ENCODE peak calls at places on chromosomes 2 and 18, in four cellular contexts. T, U, V and X are unnamed samples.

GRCh38 chr18:23259701-23260661 is 124.7 kb downstream of the CABLES1 start:
- DNase-seq in T (peak), V (peak), U (no peak), X (no peak)

GRCh38 chr2:58633576-58634365 is 392.6 kb upstream of the FANCL start:
- DNase-seq in U (no peak), V (no peak), T (peak), X (no peak)

GRCh38 chr2:197237720-197238370 is 72.7 kb downstream of the ANKRD44 start:
- DNase-seq in T (no peak), V (no peak), U (no peak), X (no peak)

GRCh38 chr2:20917724-20918572 is 95.0 kb upstream of the LDAH start:
- DNase-seq in T (no peak), V (no peak), U (no peak), X (no peak)

GRCh38 chr18:13613099-13613498 is 113.3 kb downstream of the FAM210A start:
- DNase-seq in T (no peak), U (no peak), V (no peak), X (no peak)

GRCh38 chr2:31053929-31054328 is 84.3 kb downstream of the GALNT14 start:
- DNase-seq in U (no peak), V (no peak), T (no peak), X (no peak)

GRCh38 chr18:11909081-11909410 is 929 bp upstream of the MPPE1 start:
- DNase-seq in T (no peak), U (no peak), V (no peak), X (no peak)

GRCh38 chr2:120910956-120911951 is 175.6 kb downstream of the GLI2 start:
- DNase-seq in V (no peak), U (no peak), T (no peak), X (no peak)

GRCh38 chr2:197309369-197310231 is 980 bp downstream of the ANKRD44 start:
- DNase-seq in T (no peak), U (no peak), V (no peak), X (no peak)

GRCh38 chr2:214019229-214019972 is 391.5 kb upstream of the VWC2L start:
- DNase-seq in U (no peak), V (no peak), T (no peak), X (no peak)

GRCh38 chr2:57278451-57278850 is 768.2 kb upstream of the VRK2 start:
- DNase-seq in U (no peak), T (no peak), V (no peak), X (no peak)

GRCh38 chr2:189821953-189822748 is 37.9 kb downstream of the PMS1 start:
- DNase-seq in T (no peak), U (no peak), V (no peak), X (no peak)

GRCh38 chr2:176421291-176422050 is 152.2 kb downstream of the MTX2 start:
- DNase-seq in T (no peak), V (no peak), U (no peak), X (no peak)

GRCh38 chr2:205868773-205869333 is 186.6 kb downstream of the NRP2 start:
- DNase-seq in T (no peak), V (no peak), U (no peak), X (no peak)

GRCh38 chr18:55920063-55920462 is 332.1 kb upstream of the TCF4 start:
- DNase-seq in T (no peak), V (no peak), U (no peak), X (no peak)

GRCh38 chr18:11948852-11949523 is 32.3 kb upstream of the IMPA2 start:
- DNase-seq in T (peak), V (no peak), U (no peak), X (no peak)

GRCh38 chr2:152409691-152410597 is 75.0 kb downstream of the FMNL2 start:
- DNase-seq in V (no peak), T (peak), U (no peak), X (no peak)

GRCh38 chr2:20882466-20883170 is 59.7 kb upstream of the LDAH start:
- DNase-seq in U (no peak), T (no peak), V (no peak), X (no peak)

GRCh38 chr2:219803294-219803693 is 175.9 kb downstream of the SLC4A3 start:
- DNase-seq in V (no peak), T (no peak), U (no peak), X (no peak)

GRCh38 chr2:54964271-54964670 is 86.0 kb downstream of the RTN4 start:
- DNase-seq in V (no peak), U (no peak), T (no peak), X (no peak)

GRCh38 chr2:73260338-73260984 is 23.8 kb downstream of the FBXO41 start:
- DNase-seq in V (peak), T (peak), U (no peak), X (no peak)

GRCh38 chr18:22342625-22343024 is 75.1 kb downstream of the CTAGE1 start:
- DNase-seq in T (no peak), U (no peak), V (peak), X (no peak)

GRCh38 chr2:121486191-121486590 is 44.5 kb upstream of the RNU4ATAC start:
- DNase-seq in T (no peak), U (no peak), V (no peak), X (no peak)

GRCh38 chr2:1930956-1931914 is 186.9 kb upstream of the PXDN start:
- DNase-seq in V (no peak), U (no peak), T (no peak), X (no peak)

GRCh38 chr18:3060667-3061580 is 48.0 kb upstream of the LPIN2 start:
- DNase-seq in V (no peak), U (no peak), T (peak), X (no peak)

GRCh38 chr2:171394164-171394725 is 39.5 kb downstream of the METTL8 start:
- DNase-seq in V (no peak), U (no peak), T (no peak), X (no peak)

GRCh38 chr2:16662440-16662839 is 3.2 kb downstream of the CYRIA start:
- DNase-seq in V (peak), T (no peak), U (no peak), X (no peak)

GRCh38 chr2:28269019-28269784 is 123.5 kb upstream of the FOSL2 start:
- DNase-seq in U (no peak), V (peak), T (peak), X (no peak)

GRCh38 chr2:238277695-238278094 is 10.7 kb downstream of the PER2 start:
- DNase-seq in T (no peak), V (no peak), U (no peak), X (no peak)

GRCh38 chr2:15388406-15389325 is 172.5 kb downstream of the NBAS start:
- DNase-seq in T (peak), V (no peak), U (no peak), X (no peak)

GRCh38 chr2:83369601-83370418 is 1089.3 kb downstream of the SUCLG1 start:
- DNase-seq in V (no peak), T (no peak), U (no peak), X (no peak)

GRCh38 chr18:79800353-79801180 is 2.8 kb downstream of the KCNG2 start:
- DNase-seq in U (no peak), V (no peak), T (no peak), X (no peak)

GRCh38 chr18:79797518-79798345 is at the start of gene KCNG2:
- DNase-seq in T (no peak), U (no peak), V (no peak), X (no peak)

GRCh38 chr18:79798346-79798998 is 734 bp downstream of the KCNG2 start:
- DNase-seq in U (no peak), T (no peak), V (no peak), X (no peak)

GRCh38 chr18:79799619-79800352 is 2.0 kb downstream of the KCNG2 start:
- DNase-seq in V (no peak), T (no peak), U (no peak), X (no peak)

GRCh38 chr18:79798999-79799370 is 1.2 kb downstream of the KCNG2 start:
- DNase-seq in T (no peak), U (no peak), V (no peak), X (no peak)
- TF ChIP-seq CBX5 in T (no peak), U (no peak), V (no peak), X (no peak)

DNA sequence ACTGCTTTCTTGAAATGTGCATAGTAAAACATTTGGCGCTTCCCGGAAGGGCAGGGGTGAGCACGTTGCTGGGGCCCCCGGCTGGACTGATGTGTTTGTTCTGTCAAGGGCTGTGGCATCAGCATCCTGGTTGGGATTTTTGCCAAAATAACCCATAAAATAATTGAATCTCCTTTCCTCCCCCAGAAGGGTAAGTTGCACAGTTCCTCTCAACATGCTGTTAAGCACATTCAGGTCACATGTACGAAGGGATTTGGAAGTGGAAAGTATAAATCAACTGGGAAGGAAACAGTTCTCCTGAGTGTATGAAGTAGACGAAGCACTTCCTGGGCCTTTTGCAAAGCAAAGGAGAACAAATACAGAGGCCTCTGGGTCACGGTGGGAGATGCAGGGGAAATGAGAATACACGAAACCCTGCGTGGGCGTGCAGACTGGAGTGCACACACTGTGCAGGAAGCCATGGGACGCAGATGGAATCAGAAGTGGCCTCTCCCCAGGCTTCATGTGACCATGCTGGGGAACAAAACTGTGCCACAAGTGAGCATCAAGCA is 183.9 kb downstream of the LPIN1 start:
- DNase-seq in T (no peak), V (peak), U (no peak), X (no peak)
- TF ChIP-seq CBX5 in T (no peak), V (no peak), U (no peak), X (no peak)

DNA sequence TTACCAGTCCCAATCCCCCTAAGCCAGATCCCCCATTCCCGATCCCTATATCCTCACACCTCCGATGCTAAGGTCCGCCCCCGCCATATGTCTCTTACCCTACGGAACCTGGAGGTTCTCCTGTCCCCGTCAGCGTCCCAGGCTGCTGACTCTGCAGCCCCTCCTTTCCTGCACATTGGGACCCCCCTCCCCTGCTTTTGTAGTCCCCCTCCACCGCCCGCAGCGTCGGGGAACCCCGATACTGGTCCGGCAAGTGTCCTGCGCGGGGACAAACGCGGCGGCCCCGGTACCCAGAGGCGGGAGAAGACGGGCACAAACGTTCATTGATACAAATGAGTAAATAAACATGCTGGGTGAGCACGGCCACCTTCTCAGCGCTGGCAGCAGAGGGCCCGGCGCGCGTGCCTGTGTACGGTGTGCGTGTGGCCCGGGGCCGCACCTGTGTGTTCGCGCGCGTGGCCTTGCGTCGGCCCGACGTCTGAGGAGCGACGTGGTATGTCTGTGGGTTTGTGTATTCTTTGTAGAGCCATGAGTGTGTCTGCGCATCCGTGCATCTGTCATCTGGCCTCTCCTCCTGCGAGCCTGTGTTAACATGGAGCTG is 2.0 kb upstream of the CYP26B1 start:
- DNase-seq in V (no peak), U (no peak), T (no peak), X (no peak)
- TF ChIP-seq CBX5 in V (no peak), U (no peak), T (no peak), X (no peak)

DNA sequence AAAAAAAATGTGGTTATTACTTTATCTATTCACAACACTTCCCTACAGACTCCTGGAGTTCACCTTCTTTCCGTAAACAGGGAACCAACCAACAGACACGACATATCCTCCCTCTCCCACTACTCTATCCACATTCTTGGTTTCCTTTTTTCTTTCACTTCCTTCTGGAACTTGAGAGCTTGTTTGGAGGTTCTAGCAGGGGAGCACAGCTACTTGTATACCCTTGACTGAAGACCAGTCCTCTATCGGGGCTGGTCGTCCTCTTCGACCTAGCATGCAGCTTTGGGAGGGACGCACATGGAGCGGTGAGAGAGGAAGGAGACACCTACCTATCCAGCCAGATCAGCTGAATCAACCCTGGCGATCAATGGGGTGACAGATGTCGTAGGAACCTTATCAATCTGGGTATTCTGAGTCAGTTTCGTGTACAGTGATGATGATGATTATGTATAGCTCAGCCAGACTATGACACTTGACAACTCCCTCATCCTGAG is 43.5 kb upstream of the MSH2 start:
- DNase-seq in V (peak), T (no peak), U (no peak), X (no peak)
- TF ChIP-seq CBX5 in V (no peak), T (no peak), U (no peak), X (no peak)

DNA sequence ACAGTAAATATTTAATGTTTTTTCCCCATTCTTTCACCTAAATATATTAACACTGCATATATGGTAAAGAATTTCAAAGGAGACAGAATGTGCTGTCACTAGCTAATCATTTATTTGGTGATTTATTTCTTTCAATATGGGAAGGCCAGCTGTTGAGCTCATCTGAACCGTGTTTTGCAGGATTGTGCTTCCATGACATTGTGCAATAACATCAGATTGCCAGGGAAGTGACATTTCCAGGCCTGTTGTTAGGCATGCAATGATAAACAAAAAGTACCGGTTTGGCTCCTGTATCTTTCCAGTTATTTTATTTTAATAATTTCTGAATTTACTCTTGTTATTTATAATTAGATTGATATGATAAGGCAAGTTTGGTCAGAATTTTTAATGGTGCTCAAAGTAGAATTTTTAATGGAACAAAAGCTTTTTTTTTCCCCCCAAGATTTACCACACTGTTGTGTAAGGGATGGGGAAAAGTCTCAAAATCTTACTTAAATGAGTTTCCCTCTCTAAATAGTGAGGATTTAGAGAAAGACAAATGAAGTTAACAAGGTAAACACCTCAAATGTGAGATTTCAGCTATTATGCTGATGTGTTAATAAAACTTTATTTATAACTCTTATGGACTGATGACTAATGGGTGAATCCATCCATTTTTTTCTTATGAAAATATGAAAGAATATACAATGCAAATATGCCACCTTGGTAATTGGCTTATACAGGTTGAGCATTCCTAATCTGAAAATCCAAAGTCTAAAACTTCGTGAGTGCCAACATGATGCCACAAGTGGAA is 52.7 kb downstream of the MALT1 start:
- DNase-seq in U (no peak), T (no peak), V (no peak), X (no peak)
- TF ChIP-seq CBX5 in U (no peak), T (no peak), V (no peak), X (no peak)

GRCh38 chr2:46350030-46350699 is 53.0 kb downstream of the EPAS1 start:
- DNase-seq in V (no peak), T (no peak), U (no peak), X (no peak)

GRCh38 chr2:46353509-46353908 is 56.3 kb downstream of the EPAS1 start:
- DNase-seq in V (no peak), U (no peak), T (no peak), X (no peak)

GRCh38 chr2:46349115-46349547 is 51.9 kb downstream of the EPAS1 start:
- DNase-seq in V (no peak), U (no peak), T (peak), X (no peak)

GRCh38 chr2:46352621-46353020 is 55.4 kb downstream of the EPAS1 start:
- DNase-seq in U (no peak), V (no peak), T (no peak), X (no peak)

GRCh38 chr2:46351388-46352141 is 54.4 kb downstream of the EPAS1 start:
- DNase-seq in U (no peak), V (no peak), T (no peak), X (no peak)
- TF ChIP-seq CBX5 in U (no peak), V (no peak), T (no peak), X (no peak)